ENCODE peak calls at places on chromosomes 12 and 14, in five cellular contexts. M is heart left ventricle, E is cardiac muscle cell, V is IMR-90, T is SK-N-SH. H is an unnamed sample.
A peak's percentile ranks its signal among the peaks of the same experiment; 100 is the strongest.

GRCh38 chr14:21039585-21040369 is 2.4 kb upstream of the RNASE7 start:
- DNase-seq in M (no peak), E (peak; percentile 86), V (peak; percentile 67), T (peak; percentile 56), H (peak; percentile 65)

GRCh38 chr12:84862190-84862589 is 50.4 kb downstream of the SLC6A15 start:
- DNase-seq in M (no peak), E (no peak), V (no peak), T (no peak), H (no peak)

GRCh38 chr14:102693006-102693755 is 84.1 kb upstream of the TRAF3 start:
- DNase-seq in M (no peak), E (no peak), V (no peak), T (no peak), H (peak; percentile 82)

GRCh38 chr14:95547626-95548327 is 12.9 kb downstream of the GLRX5 start:
- DNase-seq in M (no peak), E (peak; percentile 55), V (peak; percentile 66), T (no peak), H (peak; percentile 42)

GRCh38 chr12:89245090-89245489 is 107.2 kb downstream of the DUSP6 start:
- DNase-seq in M (no peak), E (peak; percentile 58), V (peak; percentile 80), T (no peak), H (peak; percentile 9)

GRCh38 chr14:98901511-98902205 is 370.3 kb downstream of the BCL11B start:
- DNase-seq in M (no peak), E (no peak), V (no peak), T (no peak), H (no peak)

GRCh38 chr12:51887476-51888315 is at the start of gene ANKRD33:
- DNase-seq in M (peak; percentile 70), E (peak; percentile 63), V (no peak), T (peak; percentile 44), H (peak; percentile 90)

GRCh38 chr12:12983420-12984035 is 16.5 kb downstream of the HEBP1 start:
- DNase-seq in M (no peak), E (peak; percentile 78), V (peak; percentile 69), T (peak; percentile 45), H (no peak)

GRCh38 chr14:106185837-106186233 is 659.5 kb downstream of the TMEM121 start:
- DNase-seq in M (no peak), E (no peak), V (no peak), T (no peak), H (no peak)

GRCh38 chr12:124852329-124852831 is 11.3 kb downstream of the SCARB1 start:
- DNase-seq in M (peak; percentile 85), E (peak; percentile 61), V (no peak), T (no peak), H (no peak)

GRCh38 chr12:45587877-45588530 is 141.5 kb upstream of the ARID2 start:
- DNase-seq in M (no peak), E (no peak), V (no peak), T (no peak), H (no peak)

GRCh38 chr12:119868992-119869391 is 8.1 kb downstream of the CIT start:
- DNase-seq in M (no peak), E (peak; percentile 4), V (peak; percentile 54), T (no peak), H (no peak)

GRCh38 chr12:50620050-50620974 is 115.5 kb downstream of the DIP2B start:
- DNase-seq in M (no peak), E (peak; percentile 87), V (peak; percentile 95), T (no peak), H (peak; percentile 55)

GRCh38 chr12:6056406-6057211 is 67.9 kb downstream of the VWF start:
- DNase-seq in M (no peak), E (no peak), V (no peak), T (peak; percentile 74), H (peak; percentile 67)

GRCh38 chr12:47014474-47014873 is 64.9 kb upstream of the PCED1B start:
- DNase-seq in M (no peak), E (peak; percentile 67), V (peak; percentile 96), T (no peak), H (no peak)

GRCh38 chr12:120261951-120262851 is 3.3 kb downstream of the PXN start:
- DNase-seq in M (no peak), E (no peak), V (no peak), T (no peak), H (no peak)

GRCh38 chr14:42047421-42048045 is 440.9 kb downstream of the LRFN5 start:
- DNase-seq in M (no peak), E (peak; percentile 70), V (peak; percentile 21), T (no peak), H (no peak)

GRCh38 chr14:37246427-37246829 is 48.7 kb downstream of the MIPOL1 start:
- DNase-seq in M (no peak), E (peak; percentile 74), V (peak; percentile 63), T (peak; percentile 1), H (peak; percentile 65)

GRCh38 chr12:51864701-51865469 is 16.4 kb upstream of the FIGNL2 start:
- DNase-seq in M (peak; percentile 28), E (peak; percentile 28), V (no peak), T (peak; percentile 52), H (peak; percentile 72)

DNA sequence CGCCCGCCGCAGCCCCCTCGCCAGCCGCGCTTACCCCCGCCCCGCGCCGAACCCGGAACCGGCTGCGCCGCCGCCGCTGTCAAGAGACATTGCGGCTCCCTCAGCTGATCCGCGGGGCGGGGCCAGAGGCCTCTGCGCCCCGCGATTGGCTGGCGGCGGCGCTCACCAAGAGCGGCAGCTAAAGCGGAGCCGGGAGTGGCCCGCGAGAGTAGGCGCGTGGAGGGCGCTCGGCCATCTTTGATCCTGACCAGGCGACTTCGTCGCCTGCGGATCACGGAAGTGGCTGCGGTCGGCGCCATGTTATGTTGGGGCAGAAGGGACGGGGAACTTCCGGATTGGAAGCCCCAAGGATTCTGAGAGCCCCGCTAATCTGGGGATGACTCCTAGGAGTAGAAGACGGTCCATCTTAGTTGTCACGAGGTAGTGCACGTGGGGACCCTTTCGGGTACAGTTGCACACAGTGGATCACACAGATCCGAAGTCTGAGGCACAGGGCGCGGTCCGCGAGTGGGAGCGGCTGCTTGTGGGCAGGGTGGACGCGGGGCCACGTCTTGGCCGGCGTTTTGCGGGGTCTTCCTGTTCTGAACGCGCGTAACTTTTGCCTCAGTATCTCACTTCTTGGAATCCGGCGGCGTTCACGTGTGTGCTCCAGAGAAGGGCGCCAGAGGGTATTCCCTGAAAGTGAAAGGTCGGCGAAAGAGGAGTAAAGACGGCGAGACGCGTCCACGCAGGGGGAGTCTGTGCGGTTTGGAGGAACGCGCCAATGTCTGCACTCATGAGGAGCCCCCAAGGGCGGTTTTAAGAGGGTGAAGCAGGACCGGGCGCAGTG is at the start of gene CHFR:
- DNase-seq in M (peak; percentile 99), E (peak; percentile 99), V (peak; percentile 96), T (peak; percentile 97), H (peak; percentile 99)
- H3K9me3 ChIP-seq in M (no peaks in the 10 kb centered on the region), E (no peaks in the 10 kb centered on the region), V (no peaks in the 10 kb centered on the region), T (peaks cover 8% of the 10 kb centered on the region), H (no peaks in the 10 kb centered on the region)

DNA sequence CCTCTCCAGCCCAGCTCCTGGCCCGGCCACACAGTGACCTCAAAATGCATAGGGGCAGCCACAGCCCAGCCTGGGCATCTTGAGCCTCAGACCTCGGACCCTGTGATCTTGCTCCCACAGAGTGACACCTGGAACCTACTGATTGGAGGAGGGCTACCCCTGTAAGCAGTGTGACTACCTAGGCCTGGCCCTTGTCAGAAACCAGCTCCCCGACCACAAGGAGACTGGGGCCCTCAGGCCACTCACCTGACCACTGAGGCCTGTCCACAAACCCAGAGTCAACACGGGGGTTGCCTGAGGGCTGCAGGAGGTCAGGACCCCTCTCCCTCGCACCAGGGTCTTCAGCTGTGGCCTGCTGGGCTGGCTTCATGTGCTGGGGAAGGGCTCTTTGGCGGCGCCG is 9.0 kb downstream of the ANHX start:
- DNase-seq in M (no peak), E (no peak), V (no peak), T (no peak), H (no peak)
- H3K9me3 ChIP-seq in M (no peaks in the 10 kb centered on the region), E (no peaks in the 10 kb centered on the region), V (peaks cover 68% of the 10 kb centered on the region), T (no peaks in the 10 kb centered on the region), H (no peaks in the 10 kb centered on the region)

GRCh38 chr12:31466768-31467167 is 124.2 kb downstream of the DENND5B start:
- DNase-seq in M (no peak), E (no peak), V (peak; percentile 37), T (no peak), H (no peak)
- H3K9me3 ChIP-seq in M (no peaks in the 10 kb centered on the region), E (no peaks in the 10 kb centered on the region), V (no peaks in the 10 kb centered on the region), T (no peaks in the 10 kb centered on the region), H (no peaks in the 10 kb centered on the region)

GRCh38 chr12:94023879-94024278 is 124.5 kb upstream of the PLXNC1 start:
- DNase-seq in M (no peak), E (no peak), V (no peak), T (no peak), H (no peak)

GRCh38 chr12:94025730-94026129 is 122.6 kb upstream of the PLXNC1 start:
- DNase-seq in M (no peak), E (peak; percentile 19), V (no peak), T (no peak), H (no peak)

GRCh38 chr12:94020335-94020734 is 128.0 kb upstream of the PLXNC1 start:
- DNase-seq in M (no peak), E (peak; percentile 34), V (no peak), T (no peak), H (no peak)
- H3K9me3 ChIP-seq in M (no peaks in the 10 kb centered on the region), E (no peaks in the 10 kb centered on the region), V (peaks cover 23% of the 10 kb centered on the region), T (no peaks in the 10 kb centered on the region), H (peaks cover 13% of the 10 kb centered on the region)

GRCh38 chr12:92602930-92603623 is 99.7 kb upstream of the PLEKHG7 start:
- DNase-seq in M (no peak), E (no peak), V (peak; percentile 41), T (no peak), H (no peak)

GRCh38 chr12:92603741-92604432 is 98.9 kb upstream of the PLEKHG7 start:
- DNase-seq in M (no peak), E (no peak), V (peak; percentile 50), T (no peak), H (no peak)

GRCh38 chr12:92605621-92606170 is 97.1 kb upstream of the PLEKHG7 start:
- DNase-seq in M (no peak), E (no peak), V (peak; percentile 30), T (no peak), H (no peak)

GRCh38 chr12:92606956-92607355 is 95.8 kb upstream of the PLEKHG7 start:
- DNase-seq in M (no peak), E (no peak), V (no peak), T (no peak), H (no peak)

GRCh38 chr12:92604786-92605185 is 98.0 kb upstream of the PLEKHG7 start:
- DNase-seq in M (no peak), E (no peak), V (no peak), T (no peak), H (no peak)
- H3K9me3 ChIP-seq in M (no peaks in the 10 kb centered on the region), E (no peaks in the 10 kb centered on the region), V (peaks cover 5% of the 10 kb centered on the region), T (no peaks in the 10 kb centered on the region), H (no peaks in the 10 kb centered on the region)

GRCh38 chr12:106663385-106663784 is 80.6 kb downstream of the RFX4 start:
- DNase-seq in M (no peak), E (no peak), V (no peak), T (no peak), H (no peak)
- H3K9me3 ChIP-seq in M (no peaks in the 10 kb centered on the region), E (no peaks in the 10 kb centered on the region), V (no peaks in the 10 kb centered on the region), T (no peaks in the 10 kb centered on the region), H (peaks cover 43% of the 10 kb centered on the region)

GRCh38 chr14:85574849-85575616 is 45.1 kb downstream of the FLRT2 start:
- DNase-seq in M (no peak), E (no peak), V (no peak), T (no peak), H (no peak)
- H3K9me3 ChIP-seq in M (no peaks in the 10 kb centered on the region), E (no peaks in the 10 kb centered on the region), V (no peaks in the 10 kb centered on the region), T (no peaks in the 10 kb centered on the region), H (no peaks in the 10 kb centered on the region)